ENCODE peak calls at places on chromosomes 7 and 10, in seven cellular contexts. G is HEK293T; Y is B cell; V is brain microvascular endothelial cell; F is fibroblast of gingiva; X is OCI-LY7; K is activated T-helper 2 cell treated with anti-CD3 and anti-CD28 coated beads, Interferon-gamma antibody, Interleukin-2, Interleukin-4, amounts not matched to agents 10 μg/mL and 5 μg/mL and 100 μg/mL, durations not matched to agents 14 hours and 24 hours and 36 hours. U is an unnamed sample.

GRCh38 chr10:117638664-117639200 is 96.2 kb downstream of the EMX2 start:
- DNase-seq in G (no peak), Y (no peak), V (no peak), F (no peak), X (no peak), K (no peak), U (no peak)

GRCh38 chr10:130194194-130194990 is 58.2 kb downstream of the GLRX3 start:
- DNase-seq in G (no peak), Y (no peak), V (no peak), F (no peak), X (no peak), K (no peak), U (no peak)

GRCh38 chr7:6639032-6639431 is 1.9 kb downstream of the ZNF316 start:
- DNase-seq in G (no peak), Y (no peak), V (no peak), F (no peak), X (no peak), K (no peak), U (no peak)

GRCh38 chr7:23490357-23491131 is 20.3 kb upstream of the IGF2BP3 start:
- DNase-seq in G (no peak), Y (peak; percentile 58), V (no peak), F (peak; percentile 39), X (peak; percentile 85), K (peak; percentile 40), U (no peak)

GRCh38 chr7:40644454-40645188 is 509.8 kb downstream of the SUGCT start:
- DNase-seq in G (no peak), Y (no peak), V (no peak), F (no peak), X (no peak), K (no peak), U (no peak)

GRCh38 chr7:76314042-76314721 is 11.7 kb downstream of the HSPB1 start:
- DNase-seq in G (peak; percentile 89), Y (peak; percentile 92), V (peak; percentile 92), F (peak; percentile 87), X (peak; percentile 94), K (peak; percentile 93), U (peak; percentile 79)

GRCh38 chr7:114081606-114082425 is 163.0 kb upstream of the PPP1R3A start:
- DNase-seq in G (peak; percentile 30), Y (no peak), V (peak; percentile 75), F (peak; percentile 63), X (no peak), K (no peak), U (peak; percentile 36)

GRCh38 chr10:133062085-133062484 is 25.6 kb upstream of the ADGRA1 start:
- DNase-seq in G (no peak), Y (no peak), V (no peak), F (no peak), X (no peak), K (no peak), U (no peak)

GRCh38 chr10:125762692-125763648 is 12.7 kb downstream of the MMP21 start:
- DNase-seq in G (no peak), Y (no peak), V (no peak), F (no peak), X (no peak), K (no peak), U (no peak)

GRCh38 chr7:13988765-13989137 is 715 bp downstream of the ETV1 start:
- DNase-seq in G (peak; percentile 8), Y (no peak), V (peak; percentile 25), F (peak; percentile 52), X (no peak), K (no peak), U (no peak)

GRCh38 chr10:133309720-133310398 is 1.1 kb downstream of the ZNF511 start:
- DNase-seq in G (no peak), Y (no peak), V (no peak), F (no peak), X (no peak), K (no peak), U (no peak)

GRCh38 chr7:51950811-51951210 is 634.2 kb upstream of the COBL start:
- DNase-seq in G (no peak), Y (no peak), V (no peak), F (no peak), X (no peak), K (no peak), U (no peak)

GRCh38 chr10:44045020-44045419 is 339.9 kb downstream of the CXCL12 start:
- DNase-seq in G (no peak), Y (no peak), V (no peak), F (peak; percentile 57), X (no peak), K (no peak), U (no peak)

U was measured in mammary epithelial cell.